ENCODE peak calls at places on chromosomes 3 and 15, in eight cellular contexts. One of them, this sample, is unnamed.
A peak's percentile ranks its signal among the peaks of the same experiment; 100 is the strongest.

GRCh38 chr3:72549819-72550581 is 298.2 kb downstream of the SHQ1 start:
- DNase-seq in fibroblast of lung: no peak
- DNase-seq in HCT116: no peak
- DNase-seq in K562: no peak
- DNase-seq in mammary epithelial cell: no peak
- DNase-seq in PC-3: no peak
- DNase-seq in endothelial cell of umbilical vein: no peak
- DNase-seq in hepatocyte: no peak
- DNase-seq in this sample: no peak

GRCh38 chr3:73542127-73542526 is 82.6 kb downstream of the PDZRN3 start:
- DNase-seq in hepatocyte: no peak
- DNase-seq in fibroblast of lung: no peak
- DNase-seq in K562: no peak
- DNase-seq in HCT116: no peak
- DNase-seq in endothelial cell of umbilical vein: no peak
- DNase-seq in mammary epithelial cell: peak; percentile 75
- DNase-seq in PC-3: no peak
- DNase-seq in this sample: no peak

GRCh38 chr15:93706881-93707280 is 524.5 kb upstream of the MCTP2 start:
- DNase-seq in HCT116: no peak
- DNase-seq in K562: no peak
- DNase-seq in mammary epithelial cell: no peak
- DNase-seq in fibroblast of lung: no peak
- DNase-seq in endothelial cell of umbilical vein: no peak
- DNase-seq in hepatocyte: no peak
- DNase-seq in PC-3: no peak
- DNase-seq in this sample: no peak

GRCh38 chr15:60421544-60421943 is 23.8 kb upstream of the ANXA2 start:
- DNase-seq in HCT116: no peak
- DNase-seq in endothelial cell of umbilical vein: peak; percentile 77
- DNase-seq in K562: no peak
- DNase-seq in PC-3: peak; percentile 86
- DNase-seq in hepatocyte: no peak
- DNase-seq in mammary epithelial cell: peak; percentile 63
- DNase-seq in fibroblast of lung: peak; percentile 83
- DNase-seq in this sample: no peak

GRCh38 chr15:66004618-66005262 is 135.4 kb downstream of the RAB11A start:
- DNase-seq in fibroblast of lung: peak; percentile 21
- DNase-seq in HCT116: no peak
- DNase-seq in mammary epithelial cell: peak; percentile 19
- DNase-seq in endothelial cell of umbilical vein: peak; percentile 40
- DNase-seq in PC-3: peak; percentile 43
- DNase-seq in K562: peak; percentile 52
- DNase-seq in hepatocyte: peak; percentile 66
- DNase-seq in this sample: peak; percentile 78

GRCh38 chr15:38647683-38648082 is 83.1 kb upstream of the RASGRP1 start:
- DNase-seq in endothelial cell of umbilical vein: peak; percentile 11
- DNase-seq in PC-3: peak; percentile 63
- DNase-seq in hepatocyte: peak; percentile 38
- DNase-seq in HCT116: peak; percentile 8
- DNase-seq in K562: no peak
- DNase-seq in fibroblast of lung: peak; percentile 7
- DNase-seq in mammary epithelial cell: peak; percentile 56
- DNase-seq in this sample: peak; percentile 14

GRCh38 chr3:60743631-60744164 is 507.6 kb downstream of the FHIT start:
- DNase-seq in K562: no peak
- DNase-seq in hepatocyte: no peak
- DNase-seq in HCT116: no peak
- DNase-seq in PC-3: no peak
- DNase-seq in fibroblast of lung: peak; percentile 23
- DNase-seq in mammary epithelial cell: no peak
- DNase-seq in endothelial cell of umbilical vein: no peak
- DNase-seq in this sample: peak; percentile 91

GRCh38 chr3:140493271-140493670 is 184.6 kb upstream of the TRIM42 start:
- DNase-seq in endothelial cell of umbilical vein: no peak
- DNase-seq in mammary epithelial cell: no peak
- DNase-seq in fibroblast of lung: no peak
- DNase-seq in PC-3: peak; percentile 19
- DNase-seq in hepatocyte: no peak
- DNase-seq in K562: no peak
- DNase-seq in HCT116: no peak
- DNase-seq in this sample: no peak

GRCh38 chr3:194836676-194837075 is 151.0 kb downstream of the FAM43A start:
- DNase-seq in fibroblast of lung: no peak
- DNase-seq in HCT116: no peak
- DNase-seq in endothelial cell of umbilical vein: no peak
- DNase-seq in PC-3: no peak
- DNase-seq in K562: no peak
- DNase-seq in mammary epithelial cell: no peak
- DNase-seq in hepatocyte: no peak
- DNase-seq in this sample: no peak

GRCh38 chr3:53218136-53218535 is 37.7 kb downstream of the TKT start:
- DNase-seq in fibroblast of lung: no peak
- DNase-seq in HCT116: no peak
- DNase-seq in K562: no peak
- DNase-seq in hepatocyte: no peak
- DNase-seq in PC-3: no peak
- DNase-seq in mammary epithelial cell: no peak
- DNase-seq in endothelial cell of umbilical vein: no peak
- DNase-seq in this sample: no peak

GRCh38 chr15:101124731-101125558 is 126.9 kb downstream of the CHSY1 start:
- DNase-seq in PC-3: peak; percentile 80
- DNase-seq in endothelial cell of umbilical vein: peak; percentile 41
- DNase-seq in K562: no peak
- DNase-seq in hepatocyte: no peak
- DNase-seq in fibroblast of lung: peak; percentile 99
- DNase-seq in mammary epithelial cell: peak; percentile 14
- DNase-seq in HCT116: peak; percentile 15
- DNase-seq in this sample: no peak

DNA sequence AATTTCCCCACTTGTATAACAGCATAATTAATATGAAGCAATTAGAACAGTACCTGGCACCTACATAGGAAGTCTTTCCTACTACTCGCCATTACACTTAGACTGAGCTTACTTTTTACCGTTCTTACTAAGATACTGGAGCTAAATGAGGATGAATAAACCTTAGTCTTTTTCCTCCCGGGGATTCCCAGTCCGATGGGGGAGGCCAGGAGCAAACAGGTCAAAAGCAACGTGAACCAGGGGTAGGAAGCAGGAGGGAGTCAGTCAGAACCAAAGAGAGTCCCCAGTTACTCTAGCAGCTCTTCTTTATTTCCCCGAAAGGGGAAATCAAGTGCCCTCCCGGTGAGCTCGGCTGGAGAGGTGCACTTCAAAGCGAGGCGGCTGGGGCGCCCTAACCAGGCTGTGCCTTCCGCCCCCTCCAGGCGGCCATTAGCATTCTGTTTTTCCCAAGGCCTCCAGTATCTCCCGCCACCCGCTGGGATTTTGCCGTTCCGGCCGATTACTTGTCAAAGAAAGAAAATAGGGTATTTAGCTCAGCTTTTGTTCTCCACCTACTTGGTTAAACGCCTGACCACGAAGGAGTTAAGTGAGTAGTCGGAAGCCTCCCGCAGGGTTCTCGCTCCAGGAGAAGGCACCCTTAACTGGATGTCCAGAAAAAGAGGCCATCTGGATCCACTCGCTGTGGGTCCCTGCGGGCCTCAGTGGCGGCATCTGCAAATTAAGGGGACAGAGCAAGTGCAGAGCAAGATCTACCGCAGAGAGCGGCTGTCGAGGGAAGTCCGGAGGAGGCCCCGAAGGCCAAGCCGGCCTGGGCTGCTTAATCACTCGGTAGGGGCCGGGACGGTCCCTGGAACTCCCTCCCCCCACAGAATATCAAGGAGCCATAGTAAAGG is 6.3 kb upstream of the EOMES start:
- DNase-seq in fibroblast of lung: no peak
- DNase-seq in K562: peak; percentile 51
- DNase-seq in hepatocyte: no peak
- DNase-seq in mammary epithelial cell: no peak
- DNase-seq in endothelial cell of umbilical vein: no peak
- DNase-seq in PC-3: no peak
- DNase-seq in HCT116: no peak
- DNase-seq in this sample: peak; percentile 91
- TF ChIP-seq EZH2 in fibroblast of lung: peak; percentile 10
- TF ChIP-seq EZH2 in K562: no peak
- TF ChIP-seq EZH2 in hepatocyte: peak; percentile 95
- TF ChIP-seq EZH2 in mammary epithelial cell: no peak
- TF ChIP-seq EZH2 in endothelial cell of umbilical vein: peak; percentile 81
- TF ChIP-seq EZH2 in PC-3: no peak
- TF ChIP-seq EZH2 in HCT116: no peak
- TF ChIP-seq EZH2 in this sample: peak; percentile 51

GRCh38 chr15:84816694-84817460 is at the start of gene ALPK3:
- DNase-seq in K562: no peak
- DNase-seq in endothelial cell of umbilical vein: peak; percentile 56
- DNase-seq in PC-3: no peak
- DNase-seq in HCT116: no peak
- DNase-seq in mammary epithelial cell: no peak
- DNase-seq in hepatocyte: peak; percentile 87
- DNase-seq in fibroblast of lung: peak; percentile 19
- DNase-seq in this sample: peak; percentile 63
- H3K4me2 ChIP-seq in K562: no peak within 1 kb of the TSS
- H3K4me2 ChIP-seq in endothelial cell of umbilical vein: peak within 1 kb of the TSS; percentile 32
- H3K4me2 ChIP-seq in PC-3: no peak within 1 kb of the TSS
- H3K4me2 ChIP-seq in HCT116: peak within 1 kb of the TSS; percentile 16
- H3K4me2 ChIP-seq in mammary epithelial cell: no peak within 1 kb of the TSS
- H3K4me2 ChIP-seq in hepatocyte: peak within 1 kb of the TSS; percentile 67
- H3K4me2 ChIP-seq in fibroblast of lung: no peak within 1 kb of the TSS
- H3K4me2 ChIP-seq in this sample: peak within 1 kb of the TSS; percentile 60

GRCh38 chr3:184017672-184018423 is at the start of gene ABCC5:
- DNase-seq in HCT116: peak; percentile 70
- DNase-seq in K562: peak; percentile 85
- DNase-seq in hepatocyte: peak; percentile 95
- DNase-seq in PC-3: peak; percentile 93
- DNase-seq in endothelial cell of umbilical vein: peak; percentile 93
- DNase-seq in fibroblast of lung: peak; percentile 90
- DNase-seq in mammary epithelial cell: peak; percentile 87
- DNase-seq in this sample: peak; percentile 97
- TF ChIP-seq CTCF in HCT116: no peak
- TF ChIP-seq CTCF in K562: no peak
- TF ChIP-seq CTCF in hepatocyte: peak; percentile 35
- TF ChIP-seq CTCF in PC-3: peak; percentile 41
- TF ChIP-seq CTCF in endothelial cell of umbilical vein: no peak
- TF ChIP-seq CTCF in fibroblast of lung: no peak
- TF ChIP-seq CTCF in mammary epithelial cell: no peak
- TF ChIP-seq CTCF in this sample: no peak

DNA sequence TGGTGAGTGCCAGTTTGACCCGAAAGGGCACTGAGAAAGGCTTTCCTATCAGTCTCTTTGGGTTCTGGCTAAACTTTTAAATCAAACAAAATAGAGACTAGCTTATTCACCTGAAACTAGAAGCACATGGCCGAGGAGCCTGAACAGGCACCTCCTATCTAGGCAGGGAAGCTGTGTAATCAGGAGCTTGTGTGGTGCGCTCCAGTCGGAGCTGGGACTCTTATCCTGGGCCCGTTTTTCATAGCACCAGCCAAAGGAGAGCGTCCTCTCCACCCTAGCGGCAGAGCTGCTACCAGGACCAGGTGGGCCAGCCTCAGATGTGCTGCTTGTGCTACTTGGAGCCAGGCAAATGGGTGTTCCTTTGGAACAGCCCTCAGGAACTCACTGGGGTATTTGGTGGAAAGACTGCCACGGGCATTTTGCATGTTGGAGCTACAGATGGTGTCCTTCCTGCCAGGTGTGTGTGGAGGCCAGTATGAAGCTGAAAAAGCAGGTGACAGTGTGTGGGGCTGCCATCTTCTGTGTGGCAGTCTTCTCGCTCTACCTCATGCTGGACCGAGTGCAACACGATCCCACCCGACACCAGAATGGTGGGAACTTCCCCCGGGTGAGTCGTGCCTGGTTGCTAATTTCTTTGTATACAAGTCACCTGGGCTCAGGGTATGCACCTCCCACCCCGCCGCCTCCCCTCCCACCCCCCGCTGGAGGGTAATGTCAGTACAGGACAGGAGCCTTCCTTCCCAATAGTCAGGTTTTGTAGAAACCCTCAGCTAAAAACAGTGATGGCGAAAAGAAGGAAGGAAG is 833 bp downstream of the MAN2A2 start:
- DNase-seq in hepatocyte: peak; percentile 54
- DNase-seq in HCT116: no peak
- DNase-seq in K562: peak; percentile 49
- DNase-seq in fibroblast of lung: peak; percentile 8
- DNase-seq in PC-3: peak; percentile 60
- DNase-seq in mammary epithelial cell: no peak
- DNase-seq in endothelial cell of umbilical vein: no peak
- DNase-seq in this sample: peak; percentile 58
- TF ChIP-seq EZH2 in hepatocyte: no peak
- TF ChIP-seq EZH2 in HCT116: no peak
- TF ChIP-seq EZH2 in K562: no peak
- TF ChIP-seq EZH2 in fibroblast of lung: no peak
- TF ChIP-seq EZH2 in PC-3: no peak
- TF ChIP-seq EZH2 in mammary epithelial cell: no peak
- TF ChIP-seq EZH2 in endothelial cell of umbilical vein: no peak
- TF ChIP-seq EZH2 in this sample: no peak

DNA sequence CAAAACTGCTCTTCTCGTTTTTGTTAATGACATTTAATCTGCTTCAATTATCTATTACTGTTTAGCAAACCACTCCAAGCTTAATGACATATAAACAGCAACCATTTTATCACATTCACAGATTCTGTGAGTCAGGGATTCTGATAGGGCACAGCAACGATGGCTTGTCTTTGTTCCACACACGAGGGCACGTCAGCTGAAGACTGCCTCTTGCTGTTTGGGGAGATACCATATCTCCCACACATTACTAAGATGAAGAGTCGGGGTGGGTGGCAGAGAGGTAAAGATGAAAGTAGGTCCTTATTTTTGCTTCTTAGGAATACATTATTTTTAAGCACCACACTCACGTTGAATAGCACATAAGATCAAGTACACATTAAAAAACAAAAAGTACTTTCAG is 19.3 kb downstream of the CPOX start:
- DNase-seq in K562: peak; percentile 16
- DNase-seq in endothelial cell of umbilical vein: no peak
- DNase-seq in mammary epithelial cell: no peak
- DNase-seq in HCT116: no peak
- DNase-seq in fibroblast of lung: no peak
- DNase-seq in hepatocyte: no peak
- DNase-seq in PC-3: no peak
- DNase-seq in this sample: no peak
- H3K4me2 ChIP-seq in K562: no peak overlapping the region
- H3K4me2 ChIP-seq in endothelial cell of umbilical vein: no peak overlapping the region
- H3K4me2 ChIP-seq in mammary epithelial cell: no peak overlapping the region
- H3K4me2 ChIP-seq in HCT116: peak overlapping the region; percentile 17
- H3K4me2 ChIP-seq in fibroblast of lung: no peak overlapping the region
- H3K4me2 ChIP-seq in hepatocyte: no peak overlapping the region
- H3K4me2 ChIP-seq in PC-3: no peak overlapping the region
- H3K4me2 ChIP-seq in this sample: no peak overlapping the region

DNA sequence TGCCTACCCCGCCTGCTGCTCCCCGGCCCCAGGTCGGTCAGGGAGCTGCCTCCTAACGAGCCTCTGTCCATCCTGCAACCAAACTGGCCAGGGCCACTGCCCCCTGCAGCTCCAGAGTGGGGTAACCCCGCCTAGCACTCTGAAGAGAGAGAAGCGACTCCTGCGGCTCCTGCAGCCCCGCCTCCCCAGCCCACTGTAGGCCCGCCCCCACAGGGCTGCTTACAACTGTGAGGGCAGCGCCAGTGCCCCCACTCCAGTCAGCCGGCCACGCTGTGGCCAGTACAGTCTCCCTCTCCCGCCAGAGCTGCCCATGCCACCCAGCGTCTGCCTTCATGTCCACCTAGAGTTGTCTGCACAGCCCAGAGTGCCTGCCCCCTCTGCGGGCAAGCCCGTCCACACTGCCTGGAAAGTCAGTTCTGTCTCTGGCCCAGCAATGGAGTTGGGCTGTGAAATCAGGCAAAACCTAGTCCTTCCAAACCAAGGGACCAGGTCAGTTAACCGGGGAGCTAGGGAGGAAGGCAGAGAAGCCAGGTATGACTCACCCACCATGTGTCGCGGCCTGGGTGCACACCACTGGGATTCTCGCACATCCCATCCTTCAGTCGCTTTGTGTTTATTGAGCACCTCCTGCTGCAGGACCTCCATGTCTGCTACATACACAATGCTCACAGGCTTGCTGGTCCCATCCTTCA is 2.4 kb downstream of the UCN2 start:
- DNase-seq in fibroblast of lung: peak; percentile 63
- DNase-seq in PC-3: no peak
- DNase-seq in HCT116: no peak
- DNase-seq in hepatocyte: peak; percentile 71
- DNase-seq in mammary epithelial cell: no peak
- DNase-seq in endothelial cell of umbilical vein: peak; percentile 26
- DNase-seq in K562: peak; percentile 81
- DNase-seq in this sample: peak; percentile 89
- TF ChIP-seq CTCF in fibroblast of lung: peak; percentile 52
- TF ChIP-seq CTCF in PC-3: no peak
- TF ChIP-seq CTCF in HCT116: peak; percentile 32
- TF ChIP-seq CTCF in hepatocyte: peak; percentile 11
- TF ChIP-seq CTCF in mammary epithelial cell: no peak
- TF ChIP-seq CTCF in endothelial cell of umbilical vein: no peak
- TF ChIP-seq CTCF in K562: peak; percentile 77
- TF ChIP-seq CTCF in this sample: peak; percentile 48